ENCODE peak calls at places on chromosomes 13 and 19, in four cellular contexts. One of them, this sample, is unnamed.

GRCh38 chr13:40982772-40983171 is 36.3 kb downstream of the ELF1 start:
- DNase-seq in A549: no peak
- DNase-seq in K562: no peak
- DNase-seq in endothelial cell of umbilical vein: peak
- DNase-seq in this sample: peak

GRCh38 chr13:51814825-51815650 is 11.1 kb upstream of the DHRS12 start:
- DNase-seq in A549: peak
- DNase-seq in K562: peak
- DNase-seq in endothelial cell of umbilical vein: peak
- DNase-seq in this sample: peak

GRCh38 chr13:50892162-50892944 is 17.2 kb upstream of the RNASEH2B start:
- DNase-seq in A549: no peak
- DNase-seq in K562: no peak
- DNase-seq in endothelial cell of umbilical vein: no peak
- DNase-seq in this sample: peak

GRCh38 chr13:44313674-44314073 is 60.0 kb upstream of the SERP2 start:
- DNase-seq in A549: peak
- DNase-seq in K562: no peak
- DNase-seq in endothelial cell of umbilical vein: peak
- DNase-seq in this sample: peak

GRCh38 chr13:80235559-80236296 is 105.2 kb downstream of the SPRY2 start:
- DNase-seq in A549: peak
- DNase-seq in K562: no peak
- DNase-seq in endothelial cell of umbilical vein: peak
- DNase-seq in this sample: peak

GRCh38 chr19:18768997-18769891 is 21.9 kb downstream of the COMP start:
- DNase-seq in A549: no peak
- DNase-seq in K562: no peak
- DNase-seq in endothelial cell of umbilical vein: no peak
- DNase-seq in this sample: no peak

GRCh38 chr19:31015778-31016177 is 333.5 kb downstream of the TSHZ3 start:
- DNase-seq in A549: no peak
- DNase-seq in K562: no peak
- DNase-seq in endothelial cell of umbilical vein: no peak
- DNase-seq in this sample: peak

GRCh38 chr19:51333836-51334460 is 8.0 kb downstream of the VSIG10L start:
- DNase-seq in A549: peak
- DNase-seq in K562: peak
- DNase-seq in endothelial cell of umbilical vein: no peak
- DNase-seq in this sample: peak

GRCh38 chr13:109275848-109276247 is 510.5 kb downstream of the IRS2 start:
- DNase-seq in A549: peak
- DNase-seq in K562: no peak
- DNase-seq in endothelial cell of umbilical vein: no peak
- DNase-seq in this sample: peak

GRCh38 chr19:19871932-19872331 is 6.2 kb downstream of the ZNF253 start:
- DNase-seq in A549: no peak
- DNase-seq in K562: no peak
- DNase-seq in endothelial cell of umbilical vein: no peak
- DNase-seq in this sample: no peak

GRCh38 chr13:110882972-110883371 is 31.9 kb downstream of the ANKRD10 start:
- DNase-seq in A549: no peak
- DNase-seq in K562: no peak
- DNase-seq in endothelial cell of umbilical vein: no peak
- DNase-seq in this sample: no peak

GRCh38 chr19:42081584-42082258 is 5.8 kb downstream of the ZNF574 start:
- DNase-seq in A549: peak
- DNase-seq in K562: no peak
- DNase-seq in endothelial cell of umbilical vein: peak
- DNase-seq in this sample: peak

GRCh38 chr13:77918391-77919261 is at the start of gene EDNRB:
- DNase-seq in A549: no peak
- DNase-seq in K562: no peak
- DNase-seq in endothelial cell of umbilical vein: peak
- DNase-seq in this sample: peak

GRCh38 chr19:18756896-18757295 is 34.2 kb downstream of the COMP start:
- DNase-seq in A549: no peak
- DNase-seq in K562: no peak
- DNase-seq in endothelial cell of umbilical vein: no peak
- DNase-seq in this sample: no peak

GRCh38 chr13:51502206-51502651 is 49.4 kb upstream of the INTS6 start:
- DNase-seq in A549: no peak
- DNase-seq in K562: no peak
- DNase-seq in endothelial cell of umbilical vein: no peak
- DNase-seq in this sample: peak

GRCh38 chr13:114096031-114096485 is 36.4 kb downstream of the RASA3 start:
- DNase-seq in A549: no peak
- DNase-seq in K562: no peak
- DNase-seq in endothelial cell of umbilical vein: no peak
- DNase-seq in this sample: no peak

GRCh38 chr13:49446473-49446872 is 2.4 kb downstream of the SETDB2 start:
- DNase-seq in A549: no peak
- DNase-seq in K562: no peak
- DNase-seq in endothelial cell of umbilical vein: no peak
- DNase-seq in this sample: peak

GRCh38 chr13:74062933-74063332 is 71.3 kb downstream of the KLF12 start:
- DNase-seq in A549: no peak
- DNase-seq in K562: no peak
- DNase-seq in endothelial cell of umbilical vein: no peak
- DNase-seq in this sample: no peak

GRCh38 chr13:33367931-33368330 is 82.4 kb upstream of the STARD13 start:
- DNase-seq in A549: no peak
- DNase-seq in K562: no peak
- DNase-seq in endothelial cell of umbilical vein: peak
- DNase-seq in this sample: peak

GRCh38 chr19:22545751-22546150 is 88.4 kb upstream of the ZNF492 start:
- DNase-seq in A549: peak
- DNase-seq in K562: peak
- DNase-seq in endothelial cell of umbilical vein: no peak
- DNase-seq in this sample: peak

GRCh38 chr13:66835040-66835628 is 395.0 kb downstream of the PCDH9 start:
- DNase-seq in A549: peak
- DNase-seq in K562: no peak
- DNase-seq in endothelial cell of umbilical vein: peak
- DNase-seq in this sample: no peak

GRCh38 chr13:36344173-36344572 is 2.0 kb downstream of the SPART start:
- DNase-seq in A549: peak
- DNase-seq in K562: peak
- DNase-seq in endothelial cell of umbilical vein: no peak
- DNase-seq in this sample: peak

GRCh38 chr19:23799321-23799720 is 40.6 kb upstream of the ZNF681 start:
- DNase-seq in A549: no peak
- DNase-seq in K562: no peak
- DNase-seq in endothelial cell of umbilical vein: no peak
- DNase-seq in this sample: no peak

GRCh38 chr13:26601669-26602068 is 44.2 kb downstream of the WASF3 start:
- DNase-seq in A549: no peak
- DNase-seq in K562: no peak
- DNase-seq in endothelial cell of umbilical vein: peak
- DNase-seq in this sample: peak

GRCh38 chr19:8569066-8569761 is 8.0 kb downstream of the MYO1F start:
- DNase-seq in A549: peak
- DNase-seq in K562: peak
- DNase-seq in endothelial cell of umbilical vein: no peak
- DNase-seq in this sample: peak

GRCh38 chr13:110869231-110869804 is 45.6 kb downstream of the ANKRD10 start:
- DNase-seq in A549: no peak
- DNase-seq in K562: peak
- DNase-seq in endothelial cell of umbilical vein: no peak
- DNase-seq in this sample: no peak

GRCh38 chr13:77859450-77859849 is 59.2 kb downstream of the EDNRB start:
- DNase-seq in A549: peak
- DNase-seq in K562: no peak
- DNase-seq in endothelial cell of umbilical vein: no peak
- DNase-seq in this sample: no peak

GRCh38 chr13:95137096-95137495 is 164.2 kb downstream of the ABCC4 start:
- DNase-seq in A549: no peak
- DNase-seq in K562: no peak
- DNase-seq in endothelial cell of umbilical vein: peak
- DNase-seq in this sample: peak

GRCh38 chr13:98022210-98022609 is 68.7 kb downstream of the IPO5 start:
- DNase-seq in A549: no peak
- DNase-seq in K562: no peak
- DNase-seq in endothelial cell of umbilical vein: peak
- DNase-seq in this sample: no peak

GRCh38 chr19:5130371-5131030 is 161.6 kb downstream of the KDM4B start:
- DNase-seq in A549: no peak
- DNase-seq in K562: no peak
- DNase-seq in endothelial cell of umbilical vein: no peak
- DNase-seq in this sample: no peak

GRCh38 chr19:52198678-52199077 is 8.8 kb downstream of the PPP2R1A start:
- DNase-seq in A549: no peak
- DNase-seq in K562: no peak
- DNase-seq in endothelial cell of umbilical vein: no peak
- DNase-seq in this sample: no peak

GRCh38 chr19:4042731-4043082 is 24.0 kb downstream of the ZBTB7A start:
- DNase-seq in A549: no peak
- DNase-seq in K562: no peak
- DNase-seq in endothelial cell of umbilical vein: no peak
- DNase-seq in this sample: no peak

GRCh38 chr13:93805736-93806135 is 579.1 kb downstream of the GPC6 start:
- DNase-seq in A549: no peak
- DNase-seq in K562: no peak
- DNase-seq in endothelial cell of umbilical vein: no peak
- DNase-seq in this sample: no peak
- H3K4me3 ChIP-seq in A549: no peak
- H3K4me3 ChIP-seq in K562: no peak
- H3K4me3 ChIP-seq in endothelial cell of umbilical vein: no peak
- H3K4me3 ChIP-seq in this sample: no peak

GRCh38 chr19:1584500-1585242 is 8.0 kb downstream of the MBD3 start:
- DNase-seq in A549: no peak
- DNase-seq in K562: no peak
- DNase-seq in endothelial cell of umbilical vein: no peak
- DNase-seq in this sample: no peak

GRCh38 chr19:1580957-1581356 is 11.7 kb downstream of the MBD3 start:
- DNase-seq in A549: no peak
- DNase-seq in K562: no peak
- DNase-seq in endothelial cell of umbilical vein: no peak
- DNase-seq in this sample: no peak

GRCh38 chr19:1580382-1580781 is 12.3 kb upstream of the MEX3D start:
- DNase-seq in A549: no peak
- DNase-seq in K562: no peak
- DNase-seq in endothelial cell of umbilical vein: no peak
- DNase-seq in this sample: no peak

GRCh38 chr19:1579222-1579621 is 11.1 kb upstream of the MEX3D start:
- DNase-seq in A549: no peak
- DNase-seq in K562: peak
- DNase-seq in endothelial cell of umbilical vein: no peak
- DNase-seq in this sample: no peak

DNA sequence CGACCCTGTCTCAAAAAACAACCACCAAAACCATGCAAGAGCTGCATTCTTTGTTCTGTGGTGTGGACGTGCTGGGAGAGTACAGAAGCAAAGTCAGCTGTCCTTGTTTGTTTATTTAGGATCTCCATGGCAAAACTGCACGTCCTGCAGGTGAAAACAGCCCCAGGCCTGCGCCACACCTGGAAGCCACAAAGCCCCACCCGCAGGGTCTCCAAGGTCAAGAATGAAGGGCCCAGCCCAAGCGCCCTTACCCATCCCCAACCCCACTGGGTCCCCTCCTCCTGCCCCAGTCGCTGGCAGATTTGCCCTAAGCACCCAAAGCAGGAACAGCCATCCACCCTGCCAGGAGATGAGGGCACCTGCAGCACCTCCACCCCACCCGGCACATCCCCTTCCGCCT is 10.5 kb downstream of the MBD3 start:
- DNase-seq in A549: no peak
- DNase-seq in K562: no peak
- DNase-seq in endothelial cell of umbilical vein: no peak
- DNase-seq in this sample: no peak
- TF ChIP-seq MYC in A549: no peak
- TF ChIP-seq MYC in K562: no peak
- TF ChIP-seq MYC in endothelial cell of umbilical vein: no peak
- TF ChIP-seq MYC in this sample: no peak

GRCh38 chr19:53978975-53979801 is 12.2 kb upstream of the CACNG6 start:
- DNase-seq in A549: peak
- DNase-seq in K562: no peak
- DNase-seq in endothelial cell of umbilical vein: no peak
- DNase-seq in this sample: no peak
- H3K4me3 ChIP-seq in A549: peak
- H3K4me3 ChIP-seq in K562: peak
- H3K4me3 ChIP-seq in endothelial cell of umbilical vein: peak
- H3K4me3 ChIP-seq in this sample: no peak

GRCh38 chr19:16467581-16467980 is 4.2 kb downstream of the EPS15L1 start:
- DNase-seq in A549: no peak
- DNase-seq in K562: no peak
- DNase-seq in endothelial cell of umbilical vein: no peak
- DNase-seq in this sample: no peak

GRCh38 chr19:16472992-16473391 is 1.2 kb upstream of the EPS15L1 start:
- DNase-seq in A549: no peak
- DNase-seq in K562: no peak
- DNase-seq in endothelial cell of umbilical vein: no peak
- DNase-seq in this sample: no peak

GRCh38 chr19:16473875-16474397 is 2.2 kb upstream of the EPS15L1 start:
- DNase-seq in A549: no peak
- DNase-seq in K562: no peak
- DNase-seq in endothelial cell of umbilical vein: no peak
- DNase-seq in this sample: peak

GRCh38 chr19:16470541-16470910 is 1.2 kb downstream of the EPS15L1 start:
- DNase-seq in A549: no peak
- DNase-seq in K562: no peak
- DNase-seq in endothelial cell of umbilical vein: no peak
- DNase-seq in this sample: no peak

DNA sequence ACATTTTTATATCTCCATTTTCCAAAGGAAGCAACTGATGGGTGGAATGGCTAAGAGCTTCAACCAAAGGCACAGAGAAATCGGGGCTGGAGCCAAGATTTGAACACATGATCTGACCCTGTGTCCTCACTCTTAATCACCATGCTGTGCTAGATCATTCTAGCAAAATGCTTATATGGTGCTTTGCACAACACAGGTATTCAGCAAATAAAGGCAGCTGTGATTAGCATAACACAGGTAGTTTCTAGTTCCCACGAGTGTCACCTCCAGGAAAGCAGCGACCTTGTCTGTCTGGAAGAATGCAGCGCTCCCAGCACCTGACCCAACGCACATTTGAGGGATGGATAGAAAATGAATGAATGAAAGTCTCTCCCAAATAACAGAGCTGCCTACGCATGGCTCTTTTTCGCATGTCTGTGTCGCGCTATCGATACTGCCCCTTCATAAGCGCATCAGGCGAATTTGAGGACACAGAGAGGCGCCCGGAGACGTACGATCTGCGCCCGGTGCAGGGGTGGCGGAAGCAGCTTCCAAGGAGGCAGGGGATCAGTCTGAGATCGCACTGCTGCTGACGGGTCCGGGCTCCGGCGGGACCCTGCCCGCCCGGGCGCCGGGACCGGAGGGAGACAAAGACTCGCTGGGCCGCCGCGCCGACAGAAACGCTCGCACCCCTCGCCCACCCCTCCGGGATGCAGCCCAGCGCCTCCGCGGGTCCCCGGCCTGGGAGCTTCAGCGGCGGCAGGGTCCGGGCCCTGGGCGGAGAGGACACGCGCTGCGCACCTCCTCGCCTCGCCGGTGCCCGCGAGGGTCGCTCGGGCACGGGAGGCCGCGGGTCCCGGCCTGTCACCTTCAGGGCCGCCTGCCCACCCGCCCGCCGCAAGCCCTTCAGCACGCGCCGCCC is 609 bp downstream of the EPS15L1 start:
- DNase-seq in A549: no peak
- DNase-seq in K562: no peak
- DNase-seq in endothelial cell of umbilical vein: peak
- DNase-seq in this sample: peak
- TF ChIP-seq MYC in A549: no peak
- TF ChIP-seq MYC in K562: no peak
- TF ChIP-seq MYC in endothelial cell of umbilical vein: no peak
- TF ChIP-seq MYC in this sample: no peak